ENCODE peak calls at places on chromosome 17, in five cellular contexts. X is fibroblast of pulmonary artery; G is activated CD4-positive, alpha-beta T cell treated with anti-CD3 and anti-CD28 coated beads for 24 hours; F is NB4; U is cardiac septum. V is an unnamed sample.

GRCh38 chr17:50198026-50198669 is 3.3 kb downstream of the COL1A1 start:
- DNase-seq in U (no peak), G (peak), X (peak), F (peak), V (no peak)

GRCh38 chr17:82020874-82021727 is 1.6 kb downstream of the CENPX start:
- DNase-seq in X (peak), U (peak), F (peak), G (peak), V (no peak)

GRCh38 chr17:71023631-71024030 is 854.3 kb downstream of the KCNJ2 start:
- DNase-seq in G (no peak), X (peak), F (no peak), U (no peak), V (no peak)

GRCh38 chr17:48427598-48427997 is 2.4 kb downstream of the SKAP1 start:
- DNase-seq in F (peak), X (no peak), U (no peak), G (peak), V (no peak)

GRCh38 chr17:80363518-80364090 is 51.4 kb upstream of the ENDOV start:
- DNase-seq in G (no peak), F (no peak), X (no peak), U (peak), V (no peak)

GRCh38 chr17:39563476-39563875 is 44.2 kb downstream of the NEUROD2 start:
- DNase-seq in U (no peak), G (no peak), F (no peak), X (peak), V (no peak)

GRCh38 chr17:66673668-66674276 is 161.1 kb upstream of the CACNG5 start:
- DNase-seq in G (no peak), U (no peak), X (peak), F (peak), V (no peak)

GRCh38 chr17:15119928-15120327 is 145.2 kb downstream of the PMP22 start:
- DNase-seq in G (no peak), X (no peak), U (no peak), F (no peak), V (no peak)

GRCh38 chr17:82399030-82399429 is 19.1 kb upstream of the HEXD start:
- DNase-seq in F (peak), X (peak), U (no peak), G (no peak), V (no peak)

GRCh38 chr17:14308636-14308964 is 7.7 kb downstream of the HS3ST3B1 start:
- DNase-seq in X (no peak), F (no peak), G (no peak), U (no peak), V (no peak)

GRCh38 chr17:31825961-31826691 is 32.9 kb downstream of the COPRS start:
- DNase-seq in G (no peak), F (no peak), X (peak), U (peak), V (no peak)

GRCh38 chr17:61065263-61065773 is 334.3 kb upstream of the TBX2 start:
- DNase-seq in X (peak), F (no peak), U (no peak), G (no peak), V (no peak)

GRCh38 chr17:82772026-82772425 is 20.2 kb downstream of the TBCD start:
- DNase-seq in F (no peak), U (no peak), G (no peak), X (peak), V (no peak)

GRCh38 chr17:8304181-8304910 is 5.7 kb upstream of the ARHGEF15 start:
- DNase-seq in X (no peak), G (no peak), U (no peak), F (no peak), V (no peak)

GRCh38 chr17:56599093-56599492 is 5.6 kb downstream of the NOG start:
- DNase-seq in G (no peak), X (no peak), F (peak), U (no peak), V (no peak)

GRCh38 chr17:40433551-40434384 is 9.5 kb upstream of the IGFBP4 start:
- DNase-seq in F (peak), X (peak), G (no peak), U (no peak), V (no peak)

GRCh38 chr17:79792984-79793923 is 3.6 kb downstream of the CBX8 start:
- DNase-seq in U (no peak), G (no peak), F (no peak), X (peak), V (no peak)

GRCh38 chr17:45997624-45998023 is 1.4 kb upstream of the STH start:
- DNase-seq in U (no peak), F (no peak), X (peak), G (no peak), V (no peak)

GRCh38 chr17:9729735-9730420 is 61.5 kb downstream of the DHRS7C start:
- DNase-seq in F (no peak), X (no peak), G (no peak), U (no peak), V (no peak)

GRCh38 chr17:63492940-63493339 is 16.1 kb downstream of the ACE start:
- DNase-seq in F (no peak), X (no peak), G (no peak), U (no peak), V (no peak)

GRCh38 chr17:39636927-39637736 is at the start of gene STARD3:
- DNase-seq in F (peak), G (peak), U (peak), X (peak), V (peak)

GRCh38 chr17:31310877-31311276 is 3.0 kb downstream of the EVI2B start:
- DNase-seq in G (no peak), F (peak), X (no peak), U (peak), V (no peak)

GRCh38 chr17:83195330-83196087 is 116.1 kb downstream of the METRNL start:
- DNase-seq in G (no peak), U (peak), F (peak), X (peak), V (peak)

GRCh38 chr17:40176409-40177110 is 710 bp upstream of the RAPGEFL1 start:
- DNase-seq in G (no peak), F (no peak), U (no peak), X (no peak), V (no peak)